ENCODE peak calls at places on chromosomes 4 and X, in six cellular contexts. H, D, A, U, Q and G are unnamed samples.

GRCh38 chr4:70746179-70746839 is 24.5 kb downstream of the RUFY3 start:
- DNase-seq in Q (no peak), A (no peak), H (peak; percentile 85), D (no peak), U (peak; percentile 12), G (no peak)

GRCh38 chrX:150926304-150926703 is 27.8 kb upstream of the CD99L2 start:
- DNase-seq in A (no peak), U (no peak), D (no peak), H (no peak), Q (no peak), G (no peak)

GRCh38 chr4:139951051-139951450 is 202.9 kb downstream of the MAML3 start:
- DNase-seq in D (no peak), Q (no peak), U (no peak), H (peak; percentile 72), A (no peak), G (no peak)

GRCh38 chrX:9433596-9433995 is 31.3 kb upstream of the TBL1X start:
- DNase-seq in A (no peak), H (no peak), Q (no peak), D (no peak), U (no peak), G (no peak)

GRCh38 chr4:13928214-13928613 is 300.7 kb upstream of the BOD1L1 start:
- DNase-seq in A (no peak), D (no peak), H (no peak), Q (no peak), U (no peak), G (no peak)

GRCh38 chr4:156137971-156138581 is 184.4 kb upstream of the CTSO start:
- DNase-seq in H (no peak), D (no peak), Q (no peak), U (no peak), A (no peak), G (no peak)

GRCh38 chr4:140000232-140000631 is 153.8 kb downstream of the MAML3 start:
- DNase-seq in A (no peak), U (no peak), D (no peak), H (no peak), Q (no peak), G (no peak)

GRCh38 chr4:8213121-8213520 is 14.0 kb downstream of the SH3TC1 start:
- DNase-seq in D (no peak), U (no peak), H (no peak), A (no peak), Q (no peak), G (no peak)

GRCh38 chrX:12970691-12971202 is 4.2 kb upstream of the TMSB4X start:
- DNase-seq in Q (no peak), U (peak; percentile 79), A (no peak), D (no peak), H (no peak), G (no peak)

GRCh38 chrX:133444952-133445831 is 29.9 kb upstream of the GPC4 start:
- DNase-seq in A (no peak), D (no peak), Q (peak; percentile 53), U (peak; percentile 14), H (no peak), G (peak; percentile 8)

GRCh38 chr4:3829954-3830773 is 64.0 kb downstream of the ADRA2C start:
- DNase-seq in A (no peak), H (no peak), D (no peak), U (no peak), Q (no peak), G (peak; percentile 35)

GRCh38 chr4:15947684-15948083 is 9.1 kb upstream of the FGFBP1 start:
- DNase-seq in U (no peak), A (no peak), Q (no peak), D (no peak), H (no peak), G (no peak)

GRCh38 chrX:149831473-149831872 is 49.5 kb upstream of the MAGEA8 start:
- DNase-seq in D (no peak), Q (no peak), A (no peak), U (no peak), H (no peak), G (no peak)

GRCh38 chr4:151519728-151520415 is 110.9 kb downstream of the FHIP1A start:
- DNase-seq in D (no peak), A (no peak), H (no peak), Q (no peak), U (no peak), G (no peak)

GRCh38 chr4:124481123-124481522 is 231.4 kb downstream of the ANKRD50 start:
- DNase-seq in D (no peak), U (no peak), H (no peak), Q (no peak), A (no peak), G (no peak)

GRCh38 chrX:154348646-154349358 is 25.6 kb downstream of the FLNA start:
- DNase-seq in A (no peak), Q (no peak), H (no peak), D (no peak), U (no peak), G (no peak)

GRCh38 chrX:42089014-42089413 is 165.7 kb upstream of the CASK start:
- DNase-seq in H (no peak), U (no peak), A (no peak), Q (no peak), D (no peak), G (no peak)

GRCh38 chr4:23039813-23040212 is 347.1 kb downstream of the GBA3 start:
- DNase-seq in U (no peak), D (no peak), H (no peak), A (no peak), Q (no peak), G (no peak)